ENCODE peak calls at places on chromosome 6, in seven cellular contexts. X, E, B, T, Y, I and W are unnamed samples.

GRCh38 chr6:104936766-104937535 is 20.0 kb upstream of the LIN28B start:
- DNase-seq in X (no peak), E (no peak), B (no peak), T (no peak), Y (no peak), I (no peak), W (no peak)

GRCh38 chr6:110492584-110492983 is 16.2 kb upstream of the SLC22A16 start:
- DNase-seq in X (no peak), E (no peak), B (no peak), T (no peak), Y (no peak), I (no peak), W (no peak)

GRCh38 chr6:125924169-125924568 is 32.4 kb upstream of the HINT3 start:
- DNase-seq in X (no peak), E (no peak), B (no peak), T (no peak), Y (no peak), I (no peak), W (no peak)

GRCh38 chr6:43673444-43674063 is 14.0 kb downstream of the MRPS18A start:
- DNase-seq in X (no peak), E (no peak), B (no peak), T (no peak), Y (no peak), I (no peak), W (no peak)

GRCh38 chr6:7058250-7058923 is 49.4 kb upstream of the RREB1 start:
- DNase-seq in X (no peak), E (no peak), B (peak; percentile 29), T (peak; percentile 85), Y (no peak), I (no peak), W (no peak)

GRCh38 chr6:26232950-26233607 is 131.9 kb upstream of the BTN3A2 start:
- DNase-seq in X (no peak), E (no peak), B (peak; percentile 48), T (peak; percentile 69), Y (no peak), I (peak; percentile 39), W (no peak)

GRCh38 chr6:155079985-155080452 is 84.9 kb downstream of the TIAM2 start:
- DNase-seq in X (no peak), E (no peak), B (no peak), T (no peak), Y (no peak), I (no peak), W (no peak)

GRCh38 chr6:85372188-85372914 is 77.5 kb upstream of the NT5E start:
- DNase-seq in X (no peak), E (no peak), B (no peak), T (no peak), Y (no peak), I (no peak), W (no peak)

GRCh38 chr6:156771047-156771446 is 6.1 kb upstream of the ARID1B start:
- DNase-seq in X (no peak), E (no peak), B (no peak), T (no peak), Y (no peak), I (no peak), W (no peak)